ENCODE peak calls at places on chromosomes 6 and 20, in five cellular contexts. B is left ventricle myocardium inferior, P is AG10803, E is AG09309, U is neural progenitor cell. H is an unnamed sample.

GRCh38 chr6:33702345-33702977 is 9.0 kb downstream of the UQCC2 start:
- DNase-seq in E (peak; percentile 55), B (no peak), U (peak; percentile 56), P (peak; percentile 69), H (peak; percentile 70)

GRCh38 chr6:133973109-133973971 is 20.3 kb downstream of the TBPL1 start:
- DNase-seq in U (peak; percentile 58), E (no peak), B (no peak), P (peak; percentile 55), H (peak; percentile 59)

GRCh38 chr20:22438926-22439325 is 145.4 kb downstream of the FOXA2 start:
- DNase-seq in E (no peak), P (no peak), B (no peak), U (peak; percentile 28), H (no peak)

GRCh38 chr6:64872633-64873032 is 834.4 kb downstream of the EYS start:
- DNase-seq in E (no peak), P (no peak), U (no peak), B (no peak), H (no peak)

GRCh38 chr6:34524989-34525388 is 31.1 kb downstream of the SPDEF start:
- DNase-seq in P (no peak), B (peak; percentile 2), E (no peak), U (no peak), H (no peak)

GRCh38 chr6:80939936-80940335 is 812.5 kb downstream of the TENT5A start:
- DNase-seq in U (no peak), B (no peak), P (peak; percentile 3), E (no peak), H (no peak)

GRCh38 chr20:34294563-34294962 is 8.6 kb downstream of the AHCY start:
- DNase-seq in E (no peak), B (no peak), U (no peak), P (no peak), H (no peak)

GRCh38 chr20:62692176-62692575 is 16.5 kb upstream of the NTSR1 start:
- DNase-seq in U (no peak), E (no peak), P (peak; percentile 8), B (no peak), H (no peak)

GRCh38 chr6:16746812-16747211 is 14.4 kb downstream of the ATXN1 start:
- DNase-seq in P (no peak), U (no peak), B (no peak), E (no peak), H (no peak)

GRCh38 chr20:18506744-18507143 is 996 bp upstream of the SEC23B start:
- DNase-seq in E (no peak), B (no peak), P (no peak), U (no peak), H (peak; percentile 29)

GRCh38 chr6:33981421-33981820 is 164.5 kb downstream of the GRM4 start:
- DNase-seq in E (no peak), P (no peak), U (no peak), B (no peak), H (no peak)

GRCh38 chr6:165807249-165807951 is 144.4 kb upstream of the PDE10A start:
- DNase-seq in P (no peak), U (no peak), B (peak; percentile 38), E (no peak), H (no peak)

GRCh38 chr6:101921829-101922450 is 528.4 kb downstream of the GRIK2 start:
- DNase-seq in B (no peak), P (no peak), E (no peak), U (no peak), H (no peak)

GRCh38 chr6:132812255-132812732 is 2.1 kb upstream of the RPS12 start:
- DNase-seq in B (no peak), P (peak; percentile 45), U (peak; percentile 21), E (peak; percentile 29), H (peak; percentile 58)

GRCh38 chr6:162541019-162541601 is 186.5 kb downstream of the PRKN start:
- DNase-seq in U (no peak), B (no peak), P (no peak), E (no peak), H (no peak)

GRCh38 chr20:37243076-37243936 is 18.3 kb downstream of the GHRH start:
- DNase-seq in B (no peak), E (no peak), P (no peak), U (peak; percentile 60), H (peak; percentile 30)

GRCh38 chr6:79872986-79873385 is 74.4 kb downstream of the ELOVL4 start:
- DNase-seq in U (no peak), P (peak; percentile 76), E (peak; percentile 69), B (no peak), H (peak; percentile 99)

GRCh38 chr20:36483919-36484808 is 57.2 kb upstream of the MYL9 start:
- DNase-seq in P (no peak), U (no peak), B (no peak), E (no peak), H (peak; percentile 53)

GRCh38 chr20:34514897-34515483 is 1.2 kb upstream of the DYNLRB1 start:
- DNase-seq in P (no peak), E (no peak), B (no peak), U (no peak), H (no peak)

GRCh38 chr6:26576929-26577719 is 19.6 kb upstream of the ABT1 start:
- DNase-seq in P (peak; percentile 71), U (peak; percentile 84), E (no peak), B (peak; percentile 44), H (peak; percentile 81)

GRCh38 chr6:11251553-11252358 is 19.3 kb upstream of the NEDD9 start:
- DNase-seq in E (no peak), B (peak; percentile 45), P (peak; percentile 53), U (no peak), H (peak; percentile 72)

GRCh38 chr20:54190200-54190599 is 16.4 kb upstream of the CYP24A1 start:
- DNase-seq in E (no peak), B (no peak), U (no peak), P (peak; percentile 39), H (no peak)

GRCh38 chr6:27604986-27605385 is 132.1 kb upstream of the ZNF184 start:
- DNase-seq in B (no peak), E (no peak), U (peak; percentile 74), P (no peak), H (no peak)

GRCh38 chr6:33343953-33344611 is 26.5 kb upstream of the ZBTB22 start:
- DNase-seq in B (no peak), P (no peak), E (no peak), U (no peak), H (no peak)

GRCh38 chr20:62795023-62795761 is 1.1 kb upstream of the MRGBP start:
- DNase-seq in P (peak; percentile 34), E (no peak), U (peak; percentile 68), B (no peak), H (peak; percentile 54)

GRCh38 chr6:170532867-170533488 is 20.1 kb downstream of the PSMB1 start:
- DNase-seq in B (no peak), E (no peak), P (no peak), U (no peak), H (no peak)

GRCh38 chr6:138296381-138296780 is 78.1 kb upstream of the PBOV1 start:
- DNase-seq in P (no peak), U (no peak), B (no peak), E (no peak), H (no peak)

GRCh38 chr20:688809-689208 is 13.2 kb upstream of the SCRT2 start:
- DNase-seq in U (peak; percentile 95), P (no peak), E (no peak), B (no peak), H (peak; percentile 34)

GRCh38 chr20:20417891-20418676 is 50.2 kb downstream of the INSM1 start:
- DNase-seq in U (no peak), B (no peak), E (no peak), P (no peak), H (no peak)

GRCh38 chr6:166417285-166417691 is 34.5 kb upstream of the MPC1 start:
- DNase-seq in U (no peak), B (no peak), E (no peak), P (no peak), H (no peak)

GRCh38 chr6:113556775-113557174 is 300.4 kb upstream of the MARCKS start:
- DNase-seq in P (no peak), U (no peak), B (no peak), E (no peak), H (no peak)

GRCh38 chr6:54085526-54085925 is 25.7 kb upstream of the MLIP start:
- DNase-seq in U (no peak), B (no peak), P (peak; percentile 65), E (peak; percentile 48), H (peak; percentile 13)

GRCh38 chr6:127566119-127566518 is 10.9 kb upstream of the C6orf58 start:
- DNase-seq in P (no peak), B (no peak), E (no peak), U (no peak), H (peak; percentile 40)

GRCh38 chr6:16760536-16761468 is at the start of gene ATXN1:
- DNase-seq in E (no peak), P (peak; percentile 65), B (peak; percentile 57), U (peak; percentile 77), H (peak; percentile 65)

GRCh38 chr6:102402635-102403329 is 1009.3 kb downstream of the GRIK2 start:
- DNase-seq in U (no peak), E (no peak), B (no peak), P (no peak), H (no peak)

GRCh38 chr6:33578588-33579011 is 1.5 kb downstream of the BAK1 start:
- DNase-seq in E (no peak), B (no peak), U (no peak), P (no peak), H (no peak)

GRCh38 chr6:76876922-76877553 is 586.3 kb downstream of the HTR1B start:
- DNase-seq in E (no peak), B (no peak), P (no peak), U (peak; percentile 90), H (peak; percentile 65)

GRCh38 chr6:108608453-108609275 is 47.9 kb downstream of the FOXO3 start:
- DNase-seq in P (peak; percentile 47), E (no peak), U (peak; percentile 34), B (no peak), H (no peak)
- H3K4me3 ChIP-seq in P (no peak overlapping the region), E (no peak overlapping the region), U (no peak overlapping the region), B (no peak overlapping the region), H (no peak overlapping the region)

GRCh38 chr6:109445382-109445781 is 4.9 kb downstream of the SMPD2 start:
- DNase-seq in U (no peak), B (no peak), E (no peak), P (no peak), H (no peak)
- TF ChIP-seq CTCF in U (peak; percentile 12), B (no peak), E (no peak), P (no peak), H (no peak)

GRCh38 chr20:40781340-40781916 is 92.4 kb upstream of the MAFB start:
- DNase-seq in U (no peak), B (no peak), E (no peak), P (no peak), H (no peak)
- H3K4me3 ChIP-seq in U (no peak overlapping the region), B (no peak overlapping the region), E (no peak overlapping the region), P (no peak overlapping the region), H (no peak overlapping the region)

GRCh38 chr20:45209924-45210323 is 3.1 kb downstream of the SEMG1 start:
- DNase-seq in E (no peak), B (no peak), U (no peak), P (no peak), H (no peak)

GRCh38 chr20:45218133-45218532 is 3.0 kb upstream of the SEMG2 start:
- DNase-seq in E (no peak), P (no peak), U (no peak), B (no peak), H (no peak)

GRCh38 chr20:45211569-45212474 is 5.0 kb downstream of the SEMG1 start:
- DNase-seq in U (no peak), B (no peak), P (no peak), E (no peak), H (no peak)

GRCh38 chr20:45218636-45219035 is 2.5 kb upstream of the SEMG2 start:
- DNase-seq in U (no peak), E (no peak), B (no peak), P (no peak), H (no peak)

GRCh38 chr20:45212831-45213230 is 6.0 kb downstream of the SEMG1 start:
- DNase-seq in P (no peak), B (no peak), U (no peak), E (no peak), H (no peak)
- TF ChIP-seq CTCF in P (no peak), B (no peak), U (no peak), E (no peak), H (no peak)